ENCODE peak calls at places on chromosomes 7 and 10, in five cellular contexts. A is fibroblast of pulmonary artery, T is heart left ventricle, C is tibial artery, Y is cardiac muscle cell. P is an unnamed sample.

GRCh38 chr7:139505563-139505962 is 17.9 kb upstream of the CLEC2L start:
- DNase-seq in A (no peak), Y (peak; percentile 18), T (no peak), C (no peak), P (no peak)

GRCh38 chr10:89959433-89960110 is 258.2 kb downstream of the KIF20B start:
- DNase-seq in Y (no peak), C (no peak), A (no peak), T (no peak), P (peak; percentile 16)

GRCh38 chr10:63258920-63259678 is 126.0 kb downstream of the NRBF2 start:
- DNase-seq in Y (no peak), C (no peak), A (no peak), T (no peak), P (no peak)

GRCh38 chr10:80486151-80486692 is 32.1 kb downstream of the TSPAN14 start:
- DNase-seq in Y (no peak), C (no peak), T (no peak), A (no peak), P (no peak)

GRCh38 chr10:59808896-59809643 is 55.8 kb upstream of the MRLN start:
- DNase-seq in Y (peak; percentile 62), A (peak; percentile 70), C (peak; percentile 66), T (peak; percentile 87), P (peak; percentile 59)

GRCh38 chr10:132811891-132812481 is 26.0 kb upstream of the NKX6-2 start:
- DNase-seq in T (peak; percentile 58), C (no peak), A (no peak), Y (no peak), P (no peak)

GRCh38 chr10:5391780-5392179 is 12.8 kb downstream of the TUBAL3 start:
- DNase-seq in A (no peak), T (no peak), C (no peak), Y (no peak), P (no peak)

GRCh38 chr7:155864991-155865690 is 52.9 kb upstream of the SHH start:
- DNase-seq in C (no peak), Y (no peak), T (no peak), A (no peak), P (no peak)

GRCh38 chr7:4882169-4882741 is 1.3 kb downstream of the RADIL start:
- DNase-seq in C (peak; percentile 86), A (peak; percentile 72), Y (peak; percentile 73), T (no peak), P (peak; percentile 86)
- TF ChIP-seq CTCF in C (no peak), A (no peak), Y (no peak), T (no peak), P (no peak)

GRCh38 chr10:29533696-29534285 is 101.0 kb downstream of the SVIL start:
- DNase-seq in A (no peak), C (no peak), Y (no peak), T (no peak), P (no peak)

GRCh38 chr10:29535778-29536459 is 98.9 kb downstream of the SVIL start:
- DNase-seq in Y (no peak), C (no peak), A (no peak), T (no peak), P (no peak)

GRCh38 chr10:29534590-29534989 is 100.2 kb downstream of the SVIL start:
- DNase-seq in C (no peak), T (no peak), A (no peak), Y (no peak), P (no peak)

GRCh38 chr10:29533046-29533445 is 101.7 kb downstream of the SVIL start:
- DNase-seq in A (no peak), C (no peak), T (no peak), Y (no peak), P (no peak)

DNA sequence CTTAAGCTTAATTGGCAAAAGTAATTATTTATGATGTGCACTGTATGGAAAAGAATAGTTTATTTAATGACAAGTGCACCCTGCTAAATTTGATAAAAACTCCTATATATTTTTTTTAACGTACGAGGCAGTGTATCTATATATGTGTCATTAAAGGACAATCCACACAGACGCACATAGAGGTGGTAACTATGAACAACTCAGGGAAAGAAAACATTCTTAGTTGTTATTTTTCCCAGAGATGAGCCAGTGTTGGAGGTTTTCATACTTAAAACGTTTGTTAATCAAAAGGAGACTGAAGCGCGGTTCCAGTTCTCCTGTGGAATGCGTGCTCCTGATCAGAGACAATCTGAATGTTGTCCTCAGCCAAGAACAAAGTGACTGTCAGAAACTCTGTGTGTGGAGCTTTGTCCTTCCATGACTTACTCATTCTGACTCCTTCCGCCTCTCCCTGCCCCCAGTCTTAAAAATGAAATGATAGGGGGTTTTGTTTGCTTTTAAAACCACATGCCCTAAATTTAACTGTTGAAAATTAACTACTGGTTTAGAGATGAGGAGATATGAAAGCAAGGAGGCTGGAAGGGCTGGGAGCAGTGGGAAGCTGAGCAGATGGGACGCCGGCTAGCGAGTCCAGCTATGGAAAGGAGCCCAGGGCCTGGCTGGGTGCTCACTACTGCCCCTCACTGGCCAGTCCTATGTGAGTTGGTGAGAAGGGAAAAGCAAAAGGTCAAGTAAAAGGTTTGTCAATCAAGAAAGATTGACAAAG is 99.6 kb downstream of the SVIL start:
- DNase-seq in C (no peak), Y (peak; percentile 83), T (peak; percentile 74), A (peak; percentile 75), P (peak; percentile 86)
- H3K4me3 ChIP-seq in C (peak overlapping the region; percentile 12), Y (no peak overlapping the region), T (peak overlapping the region; percentile 15), A (peak overlapping the region; percentile 41), P (peak overlapping the region; percentile 23)

DNA sequence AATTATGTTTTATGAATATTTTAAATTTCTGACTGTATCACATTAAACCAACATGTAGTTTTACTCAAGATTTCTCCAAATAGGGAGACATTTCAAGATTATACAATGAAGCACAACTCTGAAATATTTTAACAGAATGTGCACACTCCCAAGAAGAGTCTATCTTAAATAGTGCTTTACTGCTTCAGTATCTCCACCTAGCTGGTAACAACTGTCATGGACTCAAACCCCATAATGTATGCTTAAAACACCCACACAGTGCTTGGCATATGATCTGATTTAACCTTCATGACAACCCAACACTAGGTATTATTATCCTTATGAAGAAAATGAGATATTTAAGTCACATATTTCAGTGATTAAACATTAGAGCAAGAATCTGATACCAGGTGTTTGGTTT is 45.9 kb downstream of the ASZ1 start:
- DNase-seq in Y (no peak), T (no peak), A (no peak), C (no peak), P (no peak)
- TF ChIP-seq CTCF in Y (no peak), T (no peak), A (no peak), C (no peak), P (peak; percentile 8)

GRCh38 chr10:32985781-32986350 is 27.8 kb upstream of the ITGB1 start:
- DNase-seq in A (peak; percentile 97), T (no peak), C (no peak), Y (peak; percentile 94), P (peak; percentile 87)
- H3K4me3 ChIP-seq in A (no peak overlapping the region), T (no peak overlapping the region), C (no peak overlapping the region), Y (no peak overlapping the region), P (no peak overlapping the region)

GRCh38 chr7:69989551-69989950 is 391.3 kb downstream of the AUTS2 start:
- DNase-seq in T (no peak), Y (no peak), A (no peak), C (no peak), P (no peak)
- TF ChIP-seq CTCF in T (no peak), Y (no peak), A (no peak), C (no peak), P (no peak)

DNA sequence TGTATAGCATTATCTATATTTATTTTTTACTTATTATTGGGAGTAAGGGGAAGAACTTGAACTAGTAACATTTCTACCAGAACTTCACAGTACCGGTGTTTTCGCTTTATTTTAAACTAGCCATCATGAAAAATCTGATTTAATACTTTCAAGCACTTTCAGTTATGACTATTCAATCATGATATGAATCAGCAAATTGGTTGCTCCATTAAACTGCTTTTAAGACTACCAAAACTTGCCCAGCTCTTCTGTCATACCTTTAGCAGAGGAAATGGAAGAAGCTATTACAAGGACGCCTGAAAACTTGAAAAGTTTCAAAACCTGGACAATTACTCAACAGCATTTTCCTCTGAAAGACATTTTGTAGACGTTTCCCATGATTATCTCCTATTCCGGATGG is 2.1 kb downstream of the JAZF1 start:
- DNase-seq in Y (no peak), C (no peak), T (no peak), A (no peak), P (no peak)
- H3K4me3 ChIP-seq in Y (peak overlapping the region; percentile 71), C (peak overlapping the region; percentile 97), T (peak overlapping the region; percentile 89), A (peak overlapping the region; percentile 75), P (peak overlapping the region; percentile 74)